ENCODE peak calls at places on chromosomes 16 and 17, in six cellular contexts. U is mammary epithelial cell, T is IMR-90, D is BJ, V is heart right ventricle, S is tibial artery. H is an unnamed sample.

GRCh38 chr17:55756689-55757088 is 5.8 kb downstream of the PCTP start:
- DNase-seq in S (no peak), T (no peak), U (no peak), V (no peak), D (no peak), H (no peak)

GRCh38 chr17:45020354-45021138 is 30.9 kb downstream of the DCAKD start:
- DNase-seq in T (peak), U (no peak), V (peak), D (no peak), S (peak), H (no peak)

GRCh38 chr17:57553525-57553924 is 191.6 kb downstream of the CCDC182 start:
- DNase-seq in S (no peak), V (no peak), T (peak), D (no peak), U (no peak), H (no peak)

GRCh38 chr16:25988089-25988488 is 296.3 kb downstream of the HS3ST4 start:
- DNase-seq in U (no peak), D (no peak), T (no peak), V (no peak), S (no peak), H (no peak)

GRCh38 chr16:12573730-12574383 is 229.8 kb downstream of the CPPED1 start:
- DNase-seq in V (peak), T (no peak), U (peak), S (no peak), D (no peak), H (peak)

GRCh38 chr17:1221209-1221608 is 41.4 kb upstream of the ABR start:
- DNase-seq in U (no peak), D (no peak), T (no peak), S (no peak), V (no peak), H (no peak)

GRCh38 chr17:7950578-7950977 is 18.6 kb downstream of the CNTROB start:
- DNase-seq in T (no peak), D (no peak), U (no peak), S (no peak), V (no peak), H (no peak)

GRCh38 chr16:7303677-7304200 is 28.9 kb upstream of the RBFOX1 start:
- DNase-seq in U (no peak), V (no peak), S (no peak), T (no peak), D (no peak), H (no peak)

GRCh38 chr17:385195-385835 is 32.7 kb upstream of the RPH3AL start:
- DNase-seq in D (no peak), T (no peak), V (peak), S (peak), U (peak), H (no peak)

GRCh38 chr17:12665263-12666210 is at the start of gene MYOCD:
- DNase-seq in T (peak), U (no peak), S (peak), D (no peak), V (peak), H (no peak)

GRCh38 chr17:75561927-75562603 is 25.5 kb upstream of the MYO15B start:
- DNase-seq in U (no peak), T (no peak), D (peak), S (no peak), V (no peak), H (no peak)

GRCh38 chr16:155031-155398 is 2.6 kb downstream of the HBZ start:
- DNase-seq in S (no peak), T (no peak), D (no peak), V (no peak), U (no peak), H (no peak)

GRCh38 chr17:1485748-1486376 is 6.6 kb downstream of the MYO1C start:
- DNase-seq in S (peak), T (peak), D (no peak), U (peak), V (peak), H (no peak)

GRCh38 chr17:73955616-73956015 is 247.9 kb upstream of the RPL38 start:
- DNase-seq in V (no peak), U (no peak), S (no peak), T (no peak), D (no peak), H (no peak)

GRCh38 chr17:4364622-4365041 is 1.8 kb downstream of the UBE2G1 start:
- DNase-seq in S (no peak), U (no peak), D (no peak), T (no peak), V (no peak), H (no peak)

GRCh38 chr17:1434150-1434549 is 21.9 kb downstream of the CRK start:
- DNase-seq in S (no peak), V (no peak), T (peak), U (no peak), D (no peak), H (no peak)

GRCh38 chr16:79422061-79422460 is 178.5 kb downstream of the MAF start:
- DNase-seq in V (no peak), T (no peak), S (no peak), D (no peak), U (no peak), H (no peak)

DNA sequence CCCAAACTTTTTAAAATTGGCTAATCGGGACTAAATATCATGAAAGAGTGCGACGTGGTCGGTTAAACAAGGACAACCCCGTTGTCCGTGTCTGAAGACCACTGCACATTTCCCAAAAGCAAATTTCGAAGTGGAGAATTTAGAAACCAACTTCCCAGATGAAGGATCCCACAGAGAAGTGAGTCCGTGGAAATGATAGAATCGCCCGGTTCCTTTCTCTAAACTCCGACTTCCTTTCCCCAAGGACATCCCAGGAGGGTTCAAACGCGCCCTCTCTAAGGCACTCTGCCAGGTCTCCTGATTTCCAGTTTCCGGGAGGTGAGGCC is 1.2 kb upstream of the MMP15 start:
- DNase-seq in U (no peak), D (no peak), T (no peak), S (no peak), V (no peak), H (no peak)
- H3K4me3 ChIP-seq in U (no peak), D (no peak), T (no peak), S (peak), V (peak), H (no peak)

GRCh38 chr17:79006001-79006400 is 3.6 kb downstream of the CANT1 start:
- DNase-seq in V (no peak), U (no peak), D (no peak), T (no peak), S (no peak), H (no peak)

GRCh38 chr17:79008666-79009387 is 737 bp downstream of the CANT1 start:
- DNase-seq in U (no peak), T (no peak), V (no peak), D (no peak), S (peak), H (no peak)

GRCh38 chr17:79006794-79007503 is 2.6 kb downstream of the CANT1 start:
- DNase-seq in S (no peak), U (no peak), T (no peak), V (no peak), D (no peak), H (no peak)

GRCh38 chr17:79009397-79010303 is at the start of gene CANT1:
- DNase-seq in D (peak), T (peak), V (peak), S (peak), U (peak), H (peak)

GRCh38 chr17:79007504-79008381 is 1.8 kb downstream of the CANT1 start:
- DNase-seq in V (no peak), T (no peak), U (no peak), D (no peak), S (no peak), H (peak)
- H3K4me3 ChIP-seq in V (no peak), T (no peak), U (no peak), D (no peak), S (no peak), H (peak)

GRCh38 chr17:66339563-66339962 is 37.1 kb downstream of the PRKCA start:
- DNase-seq in V (no peak), T (no peak), U (no peak), D (no peak), S (no peak), H (peak)
- H3K4me3 ChIP-seq in V (no peak), T (no peak), U (no peak), D (no peak), S (no peak), H (no peak)

GRCh38 chr16:11511328-11511727 is 75.4 kb downstream of the LITAF start:
- DNase-seq in U (no peak), V (no peak), T (no peak), S (no peak), D (no peak), H (no peak)
- H3K4me3 ChIP-seq in U (no peak), V (no peak), T (no peak), S (no peak), D (no peak), H (no peak)

GRCh38 chr17:29653995-29654714 is 31.4 kb upstream of the CORO6 start:
- DNase-seq in S (no peak), U (no peak), T (no peak), V (no peak), D (no peak), H (no peak)
- H3K4me3 ChIP-seq in S (no peak), U (no peak), T (no peak), V (no peak), D (no peak), H (no peak)

GRCh38 chr16:85903576-85903975 is 4.6 kb downstream of the IRF8 start:
- DNase-seq in T (no peak), V (no peak), D (no peak), U (no peak), S (no peak), H (peak)
- H3K4me3 ChIP-seq in T (no peak), V (no peak), D (no peak), U (no peak), S (no peak), H (peak)

DNA sequence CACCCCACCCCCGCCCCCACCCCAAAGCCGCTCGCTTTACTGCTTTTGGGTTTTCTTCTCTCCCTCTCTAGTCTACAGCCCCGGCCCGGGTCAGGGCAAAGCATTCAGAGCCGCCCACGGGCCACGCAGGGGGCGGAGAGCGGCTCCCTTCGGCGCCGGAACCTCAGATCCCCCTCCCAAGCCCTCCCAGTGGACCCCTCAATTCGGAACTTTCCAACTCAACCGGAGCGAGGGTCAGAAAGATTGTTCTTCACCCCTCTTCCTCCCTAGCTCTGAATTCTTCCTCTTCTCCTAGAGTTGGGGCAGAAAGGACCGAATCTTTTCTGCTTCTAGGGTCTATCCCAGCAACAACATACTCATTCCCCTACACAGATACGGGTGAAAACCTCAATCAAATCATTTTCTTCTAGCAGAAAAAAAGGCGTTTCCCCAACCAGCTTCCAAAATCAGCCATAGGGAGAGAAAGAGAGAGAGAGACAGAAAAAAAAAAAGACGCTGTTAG is 1.0 kb downstream of the HOXB2 start:
- DNase-seq in T (no peak), S (no peak), V (peak), U (peak), D (no peak), H (no peak)
- H3K4me3 ChIP-seq in T (peak), S (peak), V (peak), U (peak), D (peak), H (peak)

GRCh38 chr17:50211249-50212120 is 10.1 kb upstream of the COL1A1 start:
- DNase-seq in D (no peak), U (no peak), S (peak), V (no peak), T (no peak), H (no peak)

GRCh38 chr17:50212121-50212843 is 10.9 kb upstream of the COL1A1 start:
- DNase-seq in S (peak), D (peak), V (no peak), U (no peak), T (peak), H (no peak)

GRCh38 chr17:50209472-50210248 is 8.2 kb upstream of the COL1A1 start:
- DNase-seq in T (peak), V (peak), S (peak), D (peak), U (no peak), H (no peak)

GRCh38 chr17:50209133-50209471 is 7.7 kb upstream of the COL1A1 start:
- DNase-seq in D (no peak), S (no peak), U (no peak), T (no peak), V (no peak), H (no peak)

DNA sequence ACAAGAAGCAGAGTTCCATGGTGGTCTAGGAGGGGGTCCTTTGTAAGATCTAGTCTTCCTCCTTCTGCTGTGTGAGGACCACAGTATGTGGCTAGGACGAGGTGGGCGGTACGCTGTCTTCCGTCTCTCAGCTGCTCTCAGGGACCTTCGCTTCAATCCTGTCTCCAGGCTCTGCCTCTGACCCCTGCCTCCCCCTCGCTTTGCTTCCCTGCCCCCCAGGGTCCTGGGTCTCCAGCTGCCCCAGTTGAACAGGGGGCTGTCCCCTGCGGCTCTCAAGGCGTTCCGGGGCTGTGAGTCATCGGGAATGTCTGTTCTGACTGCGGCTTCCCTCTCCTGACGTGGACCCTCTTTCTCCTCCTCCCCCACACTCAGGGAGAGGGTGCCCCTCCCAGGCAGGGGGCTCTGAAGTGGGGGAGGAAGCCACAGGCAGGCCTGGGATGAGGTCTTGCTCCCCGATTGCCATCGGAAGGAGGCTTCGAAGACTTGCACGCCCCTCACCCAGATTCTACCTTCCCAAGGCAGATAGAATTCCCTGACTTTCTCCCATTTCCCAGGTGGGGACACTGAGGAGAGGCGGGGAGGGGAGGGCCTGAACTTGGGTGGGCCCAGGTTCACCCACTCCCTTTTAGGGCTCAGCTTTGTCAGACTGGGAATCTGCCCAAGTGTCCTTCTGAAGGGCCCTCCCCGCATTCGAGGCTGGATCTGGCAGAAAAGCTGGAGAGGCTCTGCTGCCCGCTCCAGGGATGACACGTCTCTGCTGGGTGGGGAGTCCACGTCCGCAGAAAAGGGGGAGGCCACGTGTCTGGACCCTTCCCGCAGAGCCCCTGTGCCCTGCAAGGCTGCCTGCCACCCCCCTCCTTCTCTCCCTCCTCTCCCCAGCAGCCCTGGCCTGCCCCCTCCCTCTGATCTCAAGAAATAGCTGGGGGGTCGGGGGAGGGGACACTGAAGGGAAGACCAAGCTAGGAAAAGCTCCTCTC is 9.1 kb upstream of the COL1A1 start:
- DNase-seq in D (peak), V (peak), U (peak), T (peak), S (peak), H (no peak)
- H3K4me3 ChIP-seq in D (peak), V (no peak), U (no peak), T (peak), S (no peak), H (no peak)

GRCh38 chr17:41863074-41863843 is 2.0 kb downstream of the KLHL11 start:
- DNase-seq in S (no peak), U (no peak), T (no peak), D (no peak), V (no peak), H (peak)
- H3K4me3 ChIP-seq in S (peak), U (peak), T (peak), D (no peak), V (no peak), H (no peak)

DNA sequence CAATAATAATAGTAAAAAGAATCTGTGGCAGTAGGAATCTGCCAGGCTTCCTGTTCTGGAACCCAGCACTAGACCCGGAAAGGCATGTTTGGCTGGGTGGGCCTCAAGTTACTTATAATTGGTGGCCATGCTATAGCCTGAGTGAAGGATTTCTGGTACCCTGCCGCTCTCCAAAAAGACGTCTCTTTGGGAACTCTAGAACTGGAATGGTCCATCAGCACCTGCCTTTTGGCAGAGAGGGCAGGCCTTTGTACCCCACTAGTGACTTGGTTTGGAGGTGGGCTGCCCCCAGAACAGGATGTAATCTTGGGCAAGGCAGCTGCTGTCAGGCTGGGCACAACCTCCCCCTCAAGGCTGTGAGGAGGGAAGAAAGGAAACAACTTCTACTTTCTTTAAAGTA is 29.3 kb upstream of the ST6GALNAC1 start:
- DNase-seq in T (no peak), S (no peak), U (no peak), V (no peak), D (no peak), H (no peak)
- H3K4me3 ChIP-seq in T (no peak), S (no peak), U (no peak), V (no peak), D (no peak), H (peak)